ENCODE peak calls at places on chromosome 3, in nine cellular contexts. P, T, Q, C, N, B, R, X and I are unnamed samples. For H3K9me3, the result is how much of the 10 kb centered on the place peaks cover.

GRCh38 chr3:167958141-167958540 is 137.6 kb downstream of the GOLIM4 start:
- DNase-seq in C (peak), P (no peak), X (no peak), N (no peak), B (no peak), Q (no peak), R (no peak), T (no peak), I (no peak)

GRCh38 chr3:184419171-184419570 is 39.3 kb downstream of the CHRD start:
- DNase-seq in R (no peak), Q (no peak), C (no peak), P (no peak), N (no peak), X (no peak), T (no peak), B (no peak), I (no peak)

GRCh38 chr3:171712168-171712938 is 97.9 kb downstream of the PLD1 start:
- DNase-seq in R (no peak), T (no peak), B (peak), N (no peak), Q (no peak), X (peak), C (peak), P (no peak), I (no peak)

GRCh38 chr3:158660711-158661110 is 11.7 kb downstream of the LXN start:
- DNase-seq in Q (no peak), N (no peak), C (no peak), B (no peak), X (no peak), T (no peak), P (no peak), R (no peak), I (no peak)

GRCh38 chr3:51373658-51374421 is 11.3 kb upstream of the MANF start:
- DNase-seq in P (no peak), Q (no peak), C (no peak), T (no peak), R (no peak), B (no peak), N (no peak), X (no peak), I (no peak)

GRCh38 chr3:153209596-153209995 is 47.6 kb downstream of the RAP2B start:
- DNase-seq in P (peak), N (peak), R (peak), Q (no peak), C (peak), X (peak), T (peak), B (peak), I (no peak)

GRCh38 chr3:147410126-147410517 is 957 bp downstream of the ZIC1 start:
- DNase-seq in R (peak), P (no peak), X (no peak), T (no peak), Q (no peak), N (peak), B (no peak), C (no peak), I (no peak)

GRCh38 chr3:152834354-152835310 is at the start of gene P2RY1:
- DNase-seq in P (peak), C (peak), X (peak), Q (peak), B (peak), N (peak), R (peak), T (peak), I (no peak)

GRCh38 chr3:141950572-141951493 is 74.4 kb downstream of the ATP1B3 start:
- DNase-seq in P (no peak), Q (no peak), T (peak), B (no peak), R (no peak), C (no peak), X (no peak), N (no peak), I (no peak)

GRCh38 chr3:100590114-100590839 is 19.1 kb upstream of the ADGRG7 start:
- DNase-seq in B (peak), Q (peak), R (peak), T (peak), C (peak), X (peak), P (peak), N (peak), I (peak)

GRCh38 chr3:178966299-178967183 is 105.1 kb downstream of the ZMAT3 start:
- DNase-seq in P (no peak), R (peak), T (no peak), B (no peak), X (peak), Q (peak), C (peak), N (no peak), I (peak)

GRCh38 chr3:98333989-98334606 is 19.6 kb upstream of the OR5K4 start:
- DNase-seq in R (no peak), P (peak), N (no peak), B (no peak), Q (peak), C (no peak), X (peak), T (no peak), I (peak)

GRCh38 chr3:73512095-73512494 is 112.6 kb downstream of the PDZRN3 start:
- DNase-seq in R (no peak), N (no peak), P (no peak), T (no peak), B (no peak), X (no peak), Q (no peak), C (no peak), I (no peak)

GRCh38 chr3:162769559-162769958 is 1273.0 kb downstream of the OTOL1 start:
- DNase-seq in R (peak), B (no peak), Q (no peak), T (no peak), P (no peak), X (no peak), C (peak), N (no peak), I (no peak)

DNA sequence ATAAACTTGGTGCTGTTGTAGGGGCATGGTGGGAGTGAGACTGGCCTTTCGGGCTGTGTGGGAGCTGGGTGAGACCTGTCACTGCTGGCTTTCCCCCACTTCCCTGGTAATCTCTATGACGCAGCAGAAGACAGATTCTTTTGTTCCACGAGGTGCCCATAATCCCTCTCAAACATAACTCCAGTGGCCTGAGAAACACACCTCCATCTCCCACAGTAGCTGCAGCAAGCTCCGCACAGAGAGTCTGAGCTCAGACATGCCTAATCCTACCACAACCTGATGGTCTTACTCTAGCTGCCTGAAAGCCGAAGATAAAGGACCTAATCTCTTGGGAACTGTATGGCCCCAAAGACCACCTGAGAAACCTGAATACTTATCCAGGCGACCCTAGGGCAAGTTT is 225.6 kb upstream of the CRBN start:
- DNase-seq in R (no peak), B (no peak), N (no peak), P (no peak), X (no peak), C (no peak), T (no peak), Q (no peak), I (no peak)
- H3K9me3 ChIP-seq in R (under half), B (under half), N (under half), P (under half), X (under half), C (under half), T (under half), Q (under half), I (under half)

GRCh38 chr3:13285007-13285567 is 135.0 kb downstream of the NUP210 start:
- DNase-seq in N (no peak), B (no peak), Q (no peak), P (no peak), T (no peak), C (no peak), X (no peak), R (no peak), I (no peak)

GRCh38 chr3:13283877-13284264 is 136.3 kb downstream of the NUP210 start:
- DNase-seq in T (no peak), P (no peak), C (no peak), Q (no peak), X (no peak), B (no peak), N (no peak), R (no peak), I (no peak)

GRCh38 chr3:13281657-13282527 is 138.2 kb downstream of the NUP210 start:
- DNase-seq in N (peak), X (no peak), B (peak), C (no peak), P (peak), T (peak), R (no peak), Q (no peak), I (no peak)

GRCh38 chr3:13282528-13282985 is 137.6 kb downstream of the NUP210 start:
- DNase-seq in P (peak), Q (no peak), X (no peak), T (peak), R (peak), B (no peak), N (peak), C (no peak), I (no peak)

GRCh38 chr3:13282986-13283876 is 136.9 kb downstream of the NUP210 start:
- DNase-seq in Q (no peak), N (peak), X (peak), T (peak), P (peak), C (no peak), B (peak), R (peak), I (peak)
- H3K4me2 ChIP-seq in Q (no peak), N (peak), X (peak), T (peak), P (peak), C (peak), B (peak), R (no peak), I (no peak)

GRCh38 chr3:150603090-150603887 is at the start of gene SELENOT:
- DNase-seq in N (peak), R (peak), Q (peak), C (peak), T (peak), B (peak), X (peak), P (peak), I (peak)

GRCh38 chr3:150603888-150604319 is 783 bp downstream of the SELENOT start:
- DNase-seq in T (no peak), N (no peak), X (no peak), R (no peak), B (peak), Q (no peak), P (peak), C (no peak), I (no peak)

GRCh38 chr3:150607267-150608065 is 4.3 kb downstream of the SELENOT start:
- DNase-seq in B (no peak), P (no peak), Q (no peak), T (no peak), C (no peak), X (no peak), R (no peak), N (peak), I (no peak)

GRCh38 chr3:150602426-150603089 is 563 bp upstream of the SELENOT start:
- DNase-seq in X (no peak), T (no peak), R (peak), C (no peak), P (no peak), N (no peak), Q (no peak), B (no peak), I (peak)

DNA sequence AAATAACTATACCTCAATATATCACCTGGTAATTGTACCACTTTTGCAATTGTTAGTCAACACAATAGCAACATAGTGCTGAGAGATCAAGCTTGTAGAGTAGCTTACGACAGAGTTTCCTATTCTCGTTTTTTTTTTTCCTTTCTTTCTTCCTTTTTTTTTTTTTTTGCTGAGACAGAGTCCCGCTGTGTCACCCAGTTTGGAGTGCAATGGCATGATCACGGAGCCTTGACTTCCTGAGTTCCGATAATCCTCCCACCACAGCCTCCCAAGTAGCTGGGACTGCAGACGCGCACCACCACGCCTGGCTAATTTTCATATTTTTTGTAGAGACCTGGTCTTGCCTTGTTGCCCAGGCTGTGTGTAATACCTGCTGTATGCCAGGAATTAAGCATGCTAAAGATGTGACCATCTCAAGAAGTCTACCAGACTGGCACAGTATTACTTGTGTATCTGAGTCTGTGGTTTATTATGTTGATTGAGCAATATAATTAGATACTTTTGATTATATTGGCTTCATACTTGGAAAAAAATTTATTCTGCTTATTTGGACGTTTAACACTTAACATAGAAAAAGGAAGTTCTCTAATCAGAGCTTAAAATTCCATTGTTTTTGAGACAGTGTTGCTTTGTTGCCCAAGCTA is 3.0 kb downstream of the SELENOT start:
- DNase-seq in B (no peak), X (no peak), Q (peak), P (no peak), N (no peak), C (no peak), R (peak), T (no peak), I (peak)
- H3K4me3 ChIP-seq in B (no peak), X (no peak), Q (peak), P (no peak), N (no peak), C (no peak), R (no peak), T (no peak), I (peak)

GRCh38 chr3:733313-733712 is 359.5 kb upstream of the CNTN6 start:
- DNase-seq in N (no peak), T (no peak), B (no peak), Q (no peak), X (no peak), R (no peak), P (no peak), C (no peak), I (no peak)

GRCh38 chr3:732326-732928 is 360.4 kb upstream of the CNTN6 start:
- DNase-seq in P (no peak), T (no peak), B (no peak), N (no peak), Q (no peak), X (no peak), C (no peak), R (no peak), I (no peak)
- H3K9me3 ChIP-seq in P (under half), T (under half), B (under half), N (under half), Q (under half), X (under half), C (under half), R (under half), I (under half)

GRCh38 chr3:50322386-50323091 is at the start of gene HYAL2:
- DNase-seq in X (no peak), N (peak), T (peak), B (no peak), C (no peak), R (no peak), Q (no peak), P (no peak), I (no peak)
- H3K4me2 ChIP-seq in X (peak), N (peak), T (peak), B (peak), C (peak), R (peak), Q (peak), P (peak), I (peak)

DNA sequence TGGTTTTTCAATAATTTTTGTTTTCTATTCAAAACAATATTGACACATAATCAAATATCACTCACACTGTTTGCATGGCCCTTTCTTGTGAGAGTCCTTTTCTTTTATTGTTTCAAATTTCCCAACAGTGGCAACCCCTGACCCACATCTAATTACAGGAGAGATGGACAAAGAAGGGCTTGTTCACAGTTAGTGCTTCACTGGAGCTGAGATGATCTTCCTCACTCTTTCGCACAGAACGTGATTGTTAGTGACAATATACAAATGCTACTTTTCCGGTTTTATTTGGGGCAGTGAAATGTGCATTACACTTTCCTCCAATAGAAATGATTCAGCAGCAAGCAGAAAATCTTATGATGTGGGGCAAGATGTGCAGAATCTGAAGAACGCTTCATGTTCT is 38.6 kb upstream of the TTC14 start:
- DNase-seq in P (no peak), X (no peak), N (no peak), T (no peak), Q (no peak), R (no peak), B (no peak), C (no peak), I (no peak)
- H3K4me3 ChIP-seq in P (no peak), X (no peak), N (no peak), T (no peak), Q (no peak), R (no peak), B (no peak), C (no peak), I (no peak)